ENCODE peak calls at places on chromosomes 6 and 20, in seven cellular contexts. J, Q, H, M, Y, C and R are unnamed samples.
A peak's percentile ranks its signal among the peaks of the same experiment; 100 is the strongest.

GRCh38 chr20:711526-711925 is 35.9 kb upstream of the SCRT2 start:
- DNase-seq in J (no peak), Q (no peak), H (no peak), M (no peak), Y (no peak), C (peak; percentile 19), R (no peak)

GRCh38 chr6:107957165-107957908 is 671 bp downstream of the SEC63 start:
- DNase-seq in J (peak; percentile 64), Q (peak; percentile 53), H (no peak), M (peak; percentile 53), Y (peak; percentile 81), C (peak; percentile 76), R (peak; percentile 85)

GRCh38 chr6:122869437-122870024 is 80.5 kb downstream of the SMPDL3A start:
- DNase-seq in J (peak; percentile 45), Q (peak; percentile 8), H (peak; percentile 2), M (no peak), Y (peak; percentile 71), C (no peak), R (peak; percentile 91)

GRCh38 chr20:24100370-24101011 is 111.9 kb upstream of the GGTLC1 start:
- DNase-seq in J (peak; percentile 76), Q (no peak), H (peak; percentile 26), M (no peak), Y (peak; percentile 72), C (no peak), R (peak; percentile 74)

GRCh38 chr6:7154341-7155139 is 46.8 kb downstream of the RREB1 start:
- DNase-seq in J (no peak), Q (no peak), H (no peak), M (no peak), Y (no peak), C (no peak), R (no peak)

GRCh38 chr6:25389501-25389900 is 110.3 kb downstream of the CARMIL1 start:
- DNase-seq in J (no peak), Q (no peak), H (peak; percentile 41), M (no peak), Y (no peak), C (no peak), R (peak; percentile 13)

GRCh38 chr20:12946789-12947188 is 62.0 kb upstream of the SPTLC3 start:
- DNase-seq in J (no peak), Q (no peak), H (no peak), M (no peak), Y (no peak), C (no peak), R (no peak)

GRCh38 chr6:79082304-79082703 is 4.2 kb upstream of the PHIP start:
- DNase-seq in J (no peak), Q (no peak), H (no peak), M (no peak), Y (no peak), C (no peak), R (no peak)

GRCh38 chr6:112802154-112802553 is 455.0 kb downstream of the RFPL4B start:
- DNase-seq in J (peak; percentile 59), Q (peak; percentile 84), H (no peak), M (no peak), Y (no peak), C (no peak), R (peak; percentile 7)

GRCh38 chr6:1486387-1486786 is 97.0 kb downstream of the FOXF2 start:
- DNase-seq in J (no peak), Q (no peak), H (no peak), M (no peak), Y (no peak), C (no peak), R (no peak)

GRCh38 chr6:32156891-32157290 is 3.0 kb downstream of the PPT2 start:
- DNase-seq in J (no peak), Q (no peak), H (no peak), M (no peak), Y (no peak), C (no peak), R (no peak)

GRCh38 chr6:43708857-43709653 is 21.5 kb upstream of the MRPS18A start:
- DNase-seq in J (peak; percentile 61), Q (peak; percentile 57), H (no peak), M (no peak), Y (peak; percentile 37), C (peak; percentile 75), R (no peak)

GRCh38 chr6:122052501-122052900 is 347.0 kb upstream of the HSF2 start:
- DNase-seq in J (no peak), Q (no peak), H (no peak), M (no peak), Y (no peak), C (no peak), R (no peak)

GRCh38 chr6:5997420-5998093 is 9.2 kb downstream of the NRN1 start:
- DNase-seq in J (no peak), Q (no peak), H (no peak), M (peak; percentile 62), Y (peak; percentile 86), C (no peak), R (peak; percentile 36)

GRCh38 chr6:163311830-163312229 is 102.7 kb upstream of the QKI start:
- DNase-seq in J (peak; percentile 37), Q (no peak), H (peak; percentile 75), M (no peak), Y (no peak), C (no peak), R (no peak)

GRCh38 chr6:9484091-9484490 is 930.8 kb downstream of the TFAP2A start:
- DNase-seq in J (no peak), Q (no peak), H (no peak), M (no peak), Y (no peak), C (no peak), R (no peak)

GRCh38 chr6:30691208-30691872 is 556 bp upstream of the NRM start:
- DNase-seq in J (no peak), Q (no peak), H (no peak), M (no peak), Y (no peak), C (no peak), R (peak; percentile 54)

GRCh38 chr6:26380256-26380655 is 2.7 kb upstream of the BTN2A2 start:
- DNase-seq in J (no peak), Q (no peak), H (no peak), M (no peak), Y (no peak), C (no peak), R (no peak)

GRCh38 chr6:90494067-90494773 is 92.7 kb downstream of the MAP3K7 start:
- DNase-seq in J (no peak), Q (no peak), H (no peak), M (no peak), Y (peak; percentile 79), C (no peak), R (peak; percentile 67)

GRCh38 chr20:3678893-3679720 is 2.7 kb downstream of the ADAM33 start:
- DNase-seq in J (no peak), Q (no peak), H (no peak), M (no peak), Y (no peak), C (peak; percentile 68), R (no peak)

DNA sequence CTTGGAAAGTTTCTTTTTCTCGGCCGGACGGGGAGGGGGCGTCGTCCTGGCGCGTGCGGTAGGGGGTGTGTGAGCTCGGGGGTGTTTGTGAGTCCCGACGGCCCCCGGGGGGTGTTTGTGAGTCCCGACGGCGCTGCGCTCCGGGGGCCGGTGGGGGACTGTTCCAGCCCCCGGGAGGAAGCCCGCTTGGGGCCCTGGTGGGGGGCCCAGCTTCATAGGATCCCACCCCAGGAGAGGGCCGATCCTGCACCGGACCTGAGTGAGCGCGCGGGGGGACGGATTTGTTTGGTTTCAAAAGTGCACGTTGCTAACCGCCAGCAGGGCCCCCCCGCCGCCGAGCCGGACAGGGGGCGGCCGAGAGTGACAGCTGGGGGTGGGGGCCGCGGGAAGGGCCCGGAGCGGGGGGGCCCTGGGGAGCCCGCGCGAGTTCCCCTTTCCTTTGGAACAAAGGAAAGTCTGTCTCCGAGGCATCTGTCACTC is 441 bp downstream of the TGIF2 start:
- DNase-seq in J (no peak), Q (no peak), H (no peak), M (peak; percentile 83), Y (no peak), C (peak; percentile 79), R (peak; percentile 64)
- TF ChIP-seq CTCF in J (no peak), Q (no peak), H (no peak), M (no peak), Y (peak; percentile 10), C (no peak), R (no peak)

DNA sequence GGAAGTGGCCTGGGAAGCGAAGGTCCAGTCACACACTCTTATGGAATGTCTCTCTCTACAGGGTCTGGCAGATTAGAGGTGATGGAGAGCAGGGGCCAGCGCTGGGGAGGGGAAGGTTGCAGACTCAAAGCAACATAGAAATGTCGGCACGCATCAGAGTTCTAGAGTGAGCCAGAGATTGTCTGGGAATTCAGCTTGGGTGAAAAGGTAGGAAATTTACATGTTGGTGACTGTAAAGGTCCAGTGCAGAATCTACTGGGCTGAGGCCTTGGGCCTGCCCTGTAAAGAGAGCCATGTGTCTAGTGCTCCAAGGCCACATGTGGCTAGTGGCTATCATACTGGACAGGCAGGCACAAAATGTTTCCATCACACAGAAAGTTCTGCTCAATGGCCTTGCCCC is 80.8 kb downstream of the FOXA2 start:
- DNase-seq in J (no peak), Q (no peak), H (no peak), M (no peak), Y (no peak), C (no peak), R (no peak)
- H3K27ac ChIP-seq in J (no peak overlapping the region), Q (no peak overlapping the region), H (no peak overlapping the region), M (no peak overlapping the region), Y (no peak overlapping the region), C (no peak overlapping the region), R (no peak overlapping the region)

GRCh38 chr6:118799826-118800225 is 94.1 kb upstream of the ASF1A start:
- DNase-seq in J (no peak), Q (no peak), H (no peak), M (no peak), Y (no peak), C (no peak), R (no peak)

GRCh38 chr6:118800394-118801071 is 93.4 kb upstream of the ASF1A start:
- DNase-seq in J (peak; percentile 91), Q (peak; percentile 69), H (peak; percentile 32), M (no peak), Y (peak; percentile 93), C (peak; percentile 81), R (peak; percentile 90)

GRCh38 chr6:118808794-118809668 is 84.9 kb upstream of the ASF1A start:
- DNase-seq in J (no peak), Q (no peak), H (no peak), M (no peak), Y (no peak), C (no peak), R (no peak)

GRCh38 chr6:118801257-118801656 is 92.7 kb upstream of the ASF1A start:
- DNase-seq in J (no peak), Q (no peak), H (no peak), M (no peak), Y (no peak), C (no peak), R (no peak)

DNA sequence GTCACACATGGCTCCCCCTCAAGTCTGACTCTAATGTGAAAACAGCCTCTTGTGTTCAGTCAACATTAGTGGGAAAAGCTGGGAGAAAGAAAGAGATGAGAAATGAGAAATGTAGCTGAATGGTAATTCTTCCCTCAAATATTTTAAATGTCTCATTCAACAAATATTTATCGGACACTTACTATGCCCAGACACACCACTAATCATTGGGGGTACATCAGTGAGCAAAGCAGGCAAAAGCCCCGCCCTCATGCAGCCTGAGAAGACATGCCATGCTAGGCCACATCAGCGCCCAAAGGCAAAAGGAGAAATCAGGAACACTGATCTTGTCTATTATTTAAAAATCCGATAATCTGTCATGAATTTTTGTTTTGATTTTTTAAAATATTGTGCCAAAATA is 89.9 kb upstream of the ASF1A start:
- DNase-seq in J (no peak), Q (no peak), H (no peak), M (no peak), Y (no peak), C (no peak), R (no peak)
- H3K4me3 ChIP-seq in J (no peak overlapping the region), Q (no peak overlapping the region), H (no peak overlapping the region), M (no peak overlapping the region), Y (no peak overlapping the region), C (no peak overlapping the region), R (no peak overlapping the region)

GRCh38 chr20:50625986-50626677 is 65.2 kb downstream of the RIPOR3 start:
- DNase-seq in J (peak; percentile 34), Q (no peak), H (no peak), M (peak; percentile 54), Y (peak; percentile 96), C (peak; percentile 89), R (peak; percentile 63)
- TF ChIP-seq CTCF in J (peak; percentile 85), Q (peak; percentile 70), H (peak; percentile 48), M (peak; percentile 37), Y (peak; percentile 88), C (peak; percentile 62), R (peak; percentile 66)